ENCODE peak calls at places on chromosomes 2 and 18, in ten cellular contexts. K, R, W, A, G, B, O, Q, M and S are unnamed samples.

GRCh38 chr2:210475726-210476125 is 833 bp downstream of the LANCL1 start:
- DNase-seq in K (no peak), M (no peak), R (no peak), W (no peak), B (no peak), G (no peak), A (no peak), O (no peak), Q (peak; percentile 1), S (no peak)

GRCh38 chr2:100460904-100461303 is 9.4 kb upstream of the NMS start:
- DNase-seq in Q (no peak), G (no peak), M (no peak), B (no peak), A (no peak), K (no peak), O (no peak), R (no peak), W (no peak), S (no peak)

GRCh38 chr18:59877366-59877765 is 22.4 kb upstream of the PMAIP1 start:
- DNase-seq in O (no peak), W (no peak), K (no peak), R (peak; percentile 46), A (no peak), B (no peak), M (no peak), Q (no peak), G (no peak), S (no peak)

GRCh38 chr2:230940476-230940815 is 15.4 kb upstream of the GPR55 start:
- DNase-seq in M (no peak), Q (no peak), B (no peak), W (no peak), K (no peak), O (no peak), R (no peak), A (no peak), G (no peak), S (no peak)

GRCh38 chr2:128370468-128371247 is 52.0 kb upstream of the HS6ST1 start:
- DNase-seq in A (peak; percentile 22), O (no peak), R (peak; percentile 70), G (no peak), K (no peak), W (no peak), Q (no peak), B (no peak), M (no peak), S (no peak)

GRCh38 chr2:85678794-85679672 is 11.0 kb upstream of the SFTPB start:
- DNase-seq in Q (peak; percentile 90), B (peak; percentile 77), O (peak; percentile 50), A (peak; percentile 80), K (peak; percentile 83), G (peak; percentile 93), W (peak; percentile 72), M (peak; percentile 67), R (peak; percentile 67), S (peak; percentile 98)

GRCh38 chr2:1723397-1724042 is 20.8 kb downstream of the PXDN start:
- DNase-seq in B (no peak), G (no peak), R (no peak), M (no peak), Q (no peak), K (no peak), W (no peak), O (no peak), A (no peak), S (no peak)

GRCh38 chr2:51387235-51387634 is 355.3 kb upstream of the NRXN1 start:
- DNase-seq in R (peak; percentile 48), A (peak; percentile 89), W (no peak), G (no peak), M (no peak), Q (peak; percentile 3), K (no peak), B (no peak), O (no peak), S (no peak)

GRCh38 chr2:40439473-40439872 is 12.4 kb downstream of the SLC8A1 start:
- DNase-seq in M (no peak), B (no peak), K (no peak), R (peak; percentile 49), O (no peak), G (no peak), W (no peak), Q (no peak), A (peak; percentile 56), S (no peak)

GRCh38 chr2:234102112-234102511 is 51.6 kb downstream of the SPP2 start:
- DNase-seq in O (peak; percentile 46), Q (no peak), B (no peak), W (no peak), R (no peak), G (no peak), A (no peak), M (no peak), K (peak; percentile 12), S (no peak)

GRCh38 chr18:27645929-27646328 is 460.8 kb upstream of the CHST9 start:
- DNase-seq in M (no peak), K (no peak), O (no peak), W (no peak), B (no peak), G (no peak), R (no peak), A (peak; percentile 5), Q (peak; percentile 2), S (no peak)

GRCh38 chr18:60888225-60888624 is 445.0 kb upstream of the CDH20 start:
- DNase-seq in O (no peak), Q (no peak), W (peak; percentile 64), G (no peak), M (no peak), B (no peak), A (no peak), R (no peak), K (no peak), S (no peak)

GRCh38 chr2:71749671-71750101 is 296.3 kb downstream of the DYSF start:
- DNase-seq in O (no peak), Q (peak; percentile 14), K (no peak), A (peak; percentile 23), W (no peak), B (no peak), M (no peak), G (no peak), R (peak; percentile 48), S (no peak)

GRCh38 chr2:236667526-236667925 is 97.9 kb downstream of the ACKR3 start:
- DNase-seq in O (no peak), K (no peak), R (no peak), B (no peak), Q (no peak), W (no peak), G (no peak), A (no peak), M (no peak), S (no peak)

GRCh38 chr2:230643576-230644291 is 68.9 kb upstream of the CAB39 start:
- DNase-seq in A (no peak), B (peak; percentile 18), R (no peak), G (no peak), W (no peak), O (no peak), M (no peak), K (no peak), Q (peak; percentile 7), S (peak; percentile 86)

GRCh38 chr2:102141915-102142828 is at the start of gene IL1R1:
- DNase-seq in G (peak; percentile 84), W (peak; percentile 56), K (peak; percentile 70), O (no peak), B (no peak), Q (peak; percentile 85), R (peak; percentile 81), A (peak; percentile 89), M (no peak), S (peak; percentile 87)

GRCh38 chr2:102145107-102145506 is 2.6 kb downstream of the IL1R1 start:
- DNase-seq in G (no peak), Q (no peak), M (no peak), B (no peak), W (no peak), K (no peak), R (no peak), A (no peak), O (no peak), S (no peak)

GRCh38 chr2:102144128-102144527 is 1.6 kb downstream of the IL1R1 start:
- DNase-seq in A (peak; percentile 80), O (no peak), Q (peak; percentile 86), W (no peak), B (no peak), G (no peak), M (no peak), K (no peak), R (peak; percentile 24), S (no peak)

GRCh38 chr2:102142829-102143449 is 393 bp downstream of the IL1R1 start:
- DNase-seq in K (no peak), M (no peak), O (no peak), W (peak; percentile 66), R (peak; percentile 64), G (no peak), B (no peak), Q (peak; percentile 70), A (peak; percentile 77), S (no peak)

GRCh38 chr2:102143450-102143985 is 972 bp downstream of the IL1R1 start:
- DNase-seq in A (peak; percentile 77), W (peak; percentile 70), K (no peak), G (no peak), M (no peak), R (peak; percentile 53), Q (peak; percentile 88), O (no peak), B (no peak), S (no peak)
- H3K4me3 ChIP-seq in A (peak overlapping the region; percentile 86), W (no peak overlapping the region), K (peak overlapping the region; percentile 70), G (peak overlapping the region; percentile 64), M (no peak overlapping the region), R (peak overlapping the region; percentile 92), Q (peak overlapping the region; percentile 81), O (peak overlapping the region; percentile 74), B (peak overlapping the region; percentile 67), S (peak overlapping the region; percentile 64)

DNA sequence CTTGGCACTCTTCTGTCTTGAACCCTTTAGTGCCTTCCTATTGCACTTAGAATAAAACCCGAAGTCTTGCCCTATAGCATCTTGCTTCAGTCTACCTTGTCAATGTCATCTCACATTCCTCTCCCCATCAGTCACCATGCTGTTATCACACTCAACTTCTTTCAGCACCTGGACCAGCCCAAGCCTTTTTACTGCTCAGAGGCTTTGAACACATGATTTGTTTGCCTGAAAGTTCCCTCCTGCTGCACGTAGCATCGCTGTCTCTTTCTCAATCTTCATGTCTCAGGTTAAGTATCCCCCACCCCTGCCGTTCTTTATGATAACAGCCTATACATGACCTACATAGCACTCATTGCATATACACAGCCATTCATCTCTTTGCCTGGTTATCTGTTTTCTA is 41.3 kb upstream of the LGALSL start:
- DNase-seq in B (no peak), M (no peak), R (no peak), W (no peak), A (no peak), O (no peak), Q (no peak), K (no peak), G (no peak), S (no peak)
- H3K4me3 ChIP-seq in B (no peak overlapping the region), M (no peak overlapping the region), R (no peak overlapping the region), W (no peak overlapping the region), A (no peak overlapping the region), O (no peak overlapping the region), Q (no peak overlapping the region), K (no peak overlapping the region), G (no peak overlapping the region), S (no peak overlapping the region)

GRCh38 chr2:9250091-9250490 is 43.5 kb downstream of the ASAP2 start:
- DNase-seq in G (no peak), B (no peak), W (no peak), M (no peak), O (no peak), Q (no peak), R (peak; percentile 80), K (no peak), A (no peak), S (no peak)
- H3K4me3 ChIP-seq in G (no peak overlapping the region), B (no peak overlapping the region), W (no peak overlapping the region), M (no peak overlapping the region), O (no peak overlapping the region), Q (no peak overlapping the region), R (no peak overlapping the region), K (no peak overlapping the region), A (no peak overlapping the region), S (no peak overlapping the region)

GRCh38 chr2:2875831-2876230 is 501.8 kb downstream of the EIPR1 start:
- DNase-seq in M (no peak), K (no peak), R (no peak), B (no peak), G (no peak), W (no peak), O (no peak), A (no peak), Q (no peak), S (no peak)
- H3K4me3 ChIP-seq in M (no peak overlapping the region), K (no peak overlapping the region), R (no peak overlapping the region), B (no peak overlapping the region), G (no peak overlapping the region), W (no peak overlapping the region), O (no peak overlapping the region), A (no peak overlapping the region), Q (no peak overlapping the region), S (no peak overlapping the region)